ENCODE peak calls at places on chromosomes 7 and 10, in ten cellular contexts. S, X, R, V, N, J, F, A, U and D are unnamed samples.

GRCh38 chr10:119489572-119490326 is 52.8 kb downstream of the RGS10 start:
- DNase-seq in S (peak), X (peak), R (peak), V (peak), N (peak), J (peak), F (no peak), A (peak), U (no peak), D (no peak)

GRCh38 chr10:98344589-98345038 is 70.4 kb downstream of the PYROXD2 start:
- DNase-seq in S (peak), X (peak), R (no peak), V (no peak), N (peak), J (no peak), F (no peak), A (no peak), U (no peak), D (no peak)

GRCh38 chr10:125144693-125145623 is 15.4 kb downstream of the CTBP2 start:
- DNase-seq in S (no peak), X (peak), R (no peak), V (no peak), N (peak), J (no peak), F (no peak), A (no peak), U (no peak), D (no peak)

GRCh38 chr10:47049906-47050305 is 138.7 kb downstream of the PTPN20 start:
- DNase-seq in S (no peak), X (no peak), R (no peak), V (no peak), N (no peak), J (no peak), F (no peak), A (no peak), U (no peak), D (no peak)

GRCh38 chr7:66047426-66047825 is 28.2 kb upstream of the ASL start:
- DNase-seq in S (peak), X (peak), R (no peak), V (no peak), N (peak), J (no peak), F (no peak), A (no peak), U (no peak), D (no peak)

GRCh38 chr7:37352974-37353948 is 95.4 kb downstream of the ELMO1 start:
- DNase-seq in S (peak), X (no peak), R (no peak), V (no peak), N (no peak), J (peak), F (peak), A (no peak), U (no peak), D (no peak)

GRCh38 chr7:137878333-137878961 is 31.7 kb upstream of the DGKI start:
- DNase-seq in S (no peak), X (peak), R (no peak), V (no peak), N (no peak), J (no peak), F (no peak), A (no peak), U (no peak), D (no peak)

GRCh38 chr7:48213226-48213625 is 42.0 kb downstream of the ABCA13 start:
- DNase-seq in S (no peak), X (no peak), R (no peak), V (no peak), N (peak), J (no peak), F (no peak), A (no peak), U (no peak), D (no peak)

GRCh38 chr7:129501760-129502707 is at the start of gene SMKR1:
- DNase-seq in S (peak), X (peak), R (peak), V (peak), N (peak), J (peak), F (peak), A (peak), U (peak), D (peak)

GRCh38 chr7:88357295-88357694 is 50.6 kb upstream of the STEAP4 start:
- DNase-seq in S (peak), X (peak), R (no peak), V (no peak), N (no peak), J (no peak), F (no peak), A (no peak), U (no peak), D (no peak)

GRCh38 chr7:435518-436366 is 83.9 kb downstream of the PDGFA start:
- DNase-seq in S (no peak), X (peak), R (peak), V (no peak), N (no peak), J (no peak), F (no peak), A (no peak), U (no peak), D (no peak)

GRCh38 chr7:127650842-127651555 is 995 bp upstream of the SND1 start:
- DNase-seq in S (no peak), X (peak), R (no peak), V (no peak), N (no peak), J (no peak), F (no peak), A (no peak), U (peak), D (no peak)

GRCh38 chr10:61975107-61975932 is 73.8 kb downstream of the ARID5B start:
- DNase-seq in S (peak), X (peak), R (no peak), V (no peak), N (peak), J (no peak), F (no peak), A (no peak), U (no peak), D (no peak)

GRCh38 chr10:114400091-114400490 is 4.2 kb downstream of the AFAP1L2 start:
- DNase-seq in S (no peak), X (no peak), R (no peak), V (no peak), N (no peak), J (no peak), F (no peak), A (no peak), U (no peak), D (no peak)

GRCh38 chr7:157056246-157056645 is 45.8 kb upstream of the MNX1 start:
- DNase-seq in S (no peak), X (no peak), R (no peak), V (no peak), N (no peak), J (no peak), F (no peak), A (no peak), U (no peak), D (no peak)

GRCh38 chr7:22859676-22860290 is 37.1 kb upstream of the TOMM7 start:
- DNase-seq in S (no peak), X (peak), R (no peak), V (no peak), N (peak), J (no peak), F (no peak), A (no peak), U (no peak), D (no peak)

GRCh38 chr7:44561962-44562621 is 11.6 kb downstream of the DDX56 start:
- DNase-seq in S (peak), X (peak), R (no peak), V (no peak), N (peak), J (no peak), F (no peak), A (no peak), U (no peak), D (no peak)

GRCh38 chr10:48289652-48290238 is 15.2 kb upstream of the FRMPD2 start:
- DNase-seq in S (peak), X (peak), R (no peak), V (peak), N (peak), J (peak), F (no peak), A (no peak), U (no peak), D (no peak)

GRCh38 chr10:132309466-132309865 is 1.7 kb upstream of the STK32C start:
- DNase-seq in S (no peak), X (no peak), R (no peak), V (no peak), N (no peak), J (no peak), F (no peak), A (no peak), U (no peak), D (no peak)

GRCh38 chr7:140049339-140050024 is 13.3 kb downstream of the PARP12 start:
- DNase-seq in S (peak), X (no peak), R (no peak), V (no peak), N (no peak), J (no peak), F (no peak), A (no peak), U (no peak), D (no peak)

GRCh38 chr10:21285207-21285606 is 240.3 kb downstream of the SKIDA1 start:
- DNase-seq in S (no peak), X (no peak), R (no peak), V (no peak), N (no peak), J (no peak), F (no peak), A (no peak), U (no peak), D (no peak)

GRCh38 chr10:98374176-98374969 is 40.6 kb downstream of the PYROXD2 start:
- DNase-seq in S (peak), X (peak), R (no peak), V (no peak), N (peak), J (no peak), F (no peak), A (no peak), U (no peak), D (peak)

GRCh38 chr10:29545122-29545521 is 89.6 kb downstream of the SVIL start:
- DNase-seq in S (no peak), X (no peak), R (no peak), V (no peak), N (no peak), J (no peak), F (no peak), A (no peak), U (no peak), D (no peak)

GRCh38 chr10:3477683-3478082 is 305.1 kb upstream of the PITRM1 start:
- DNase-seq in S (no peak), X (peak), R (no peak), V (no peak), N (peak), J (no peak), F (no peak), A (no peak), U (no peak), D (no peak)

GRCh38 chr10:13670311-13670710 is 83.5 kb downstream of the PRPF18 start:
- DNase-seq in S (no peak), X (no peak), R (no peak), V (no peak), N (no peak), J (no peak), F (no peak), A (no peak), U (no peak), D (no peak)

GRCh38 chr10:28411648-28412047 is 108.8 kb upstream of the MPP7 start:
- DNase-seq in S (no peak), X (peak), R (no peak), V (no peak), N (no peak), J (no peak), F (no peak), A (no peak), U (no peak), D (no peak)

GRCh38 chr7:46257766-46258448 is 336.8 kb upstream of the IGFBP3 start:
- DNase-seq in S (peak), X (peak), R (no peak), V (no peak), N (peak), J (no peak), F (no peak), A (no peak), U (peak), D (no peak)

GRCh38 chr7:65981965-65982792 is at the start of gene GUSB:
- DNase-seq in S (peak), X (peak), R (peak), V (peak), N (peak), J (peak), F (peak), A (peak), U (peak), D (peak)